ENCODE peak calls at places on chromosomes 6 and 20, in four cellular contexts. N, A, C and W are unnamed samples.

GRCh38 chr20:23959054-23959453 is 29.5 kb downstream of the GGTLC1 start:
- DNase-seq in C (no peak), N (no peak), A (no peak), W (no peak)

GRCh38 chr6:46320505-46320904 is 149.7 kb upstream of the ENPP5 start:
- DNase-seq in N (no peak), C (peak), A (no peak), W (peak)

GRCh38 chr6:28634758-28635546 is 109.3 kb downstream of the GPX5 start:
- DNase-seq in A (peak), N (no peak), C (peak), W (peak)

GRCh38 chr6:157575436-157576145 is 194.6 kb downstream of the ZDHHC14 start:
- DNase-seq in A (no peak), N (no peak), C (no peak), W (no peak)

GRCh38 chr6:148700713-148701392 is 46.0 kb upstream of the UST start:
- DNase-seq in A (peak), C (peak), N (no peak), W (peak)

GRCh38 chr6:116393430-116393829 is 22.7 kb downstream of the DSE start:
- DNase-seq in C (no peak), A (no peak), N (no peak), W (peak)

GRCh38 chr20:13610205-13610604 is 28.5 kb downstream of the TASP1 start:
- DNase-seq in N (no peak), C (no peak), A (no peak), W (no peak)

GRCh38 chr6:102223942-102224341 is 830.4 kb downstream of the GRIK2 start:
- DNase-seq in C (no peak), A (no peak), N (no peak), W (no peak)

GRCh38 chr6:22610127-22610526 is 40.8 kb downstream of the HDGFL1 start:
- DNase-seq in N (no peak), C (no peak), A (no peak), W (no peak)

GRCh38 chr20:3753098-3753497 is 14.5 kb downstream of the ADISSP start:
- DNase-seq in N (no peak), A (peak), C (peak), W (peak)

GRCh38 chr20:23399568-23400241 is 21.6 kb downstream of the NAPB start:
- DNase-seq in C (peak), A (peak), N (no peak), W (peak)

GRCh38 chr20:10637563-10637962 is 36.2 kb downstream of the JAG1 start:
- DNase-seq in N (no peak), A (no peak), C (no peak), W (no peak)

GRCh38 chr20:63758152-63758551 is 18.6 kb downstream of the SLC2A4RG start:
- DNase-seq in N (no peak), C (no peak), A (no peak), W (no peak)

GRCh38 chr20:4192378-4193048 is 177.2 kb upstream of the RNF24 start:
- DNase-seq in A (no peak), N (no peak), C (peak), W (peak)

GRCh38 chr6:75236630-75237029 is 7.0 kb downstream of the COX7A2 start:
- DNase-seq in N (no peak), A (no peak), C (no peak), W (no peak)

GRCh38 chr6:75934643-75935472 is 137.6 kb downstream of the IMPG1 start:
- DNase-seq in A (peak), N (no peak), C (peak), W (peak)

GRCh38 chr6:169165561-169166300 is 87.9 kb downstream of the THBS2 start:
- DNase-seq in A (peak), C (peak), N (peak), W (peak)

GRCh38 chr6:138087549-138087948 is 19.7 kb downstream of the PERP start:
- DNase-seq in C (no peak), N (no peak), A (peak), W (no peak)

GRCh38 chr20:61459705-61460104 is 207.6 kb downstream of the CDH4 start:
- DNase-seq in C (no peak), A (no peak), N (no peak), W (no peak)

GRCh38 chr20:878511-879307 is 37.4 kb downstream of the ANGPT4 start:
- DNase-seq in A (peak), C (peak), N (no peak), W (peak)

GRCh38 chr20:40868568-40869223 is 159.9 kb upstream of the TOP1 start:
- DNase-seq in C (peak), N (peak), A (peak), W (peak)

GRCh38 chr6:31092238-31092637 is 20.1 kb downstream of the C6orf15 start:
- DNase-seq in C (no peak), N (no peak), A (no peak), W (no peak)

GRCh38 chr20:22264917-22265316 is 319.5 kb downstream of the FOXA2 start:
- DNase-seq in N (no peak), C (no peak), A (no peak), W (no peak)

GRCh38 chr20:8766868-8767390 is 302.0 kb upstream of the PLCB4 start:
- DNase-seq in N (no peak), C (no peak), A (no peak), W (peak)

GRCh38 chr6:149746147-149746946 is at the start of gene NUP43:
- DNase-seq in N (peak), C (peak), A (peak), W (peak)

GRCh38 chr6:14542670-14543366 is 425.2 kb downstream of the CD83 start:
- DNase-seq in A (peak), N (no peak), C (peak), W (peak)

GRCh38 chr20:32823078-32823477 is 3.3 kb downstream of the MAPRE1 start:
- DNase-seq in A (peak), N (no peak), C (peak), W (peak)

GRCh38 chr6:149917679-149918078 is 5.2 kb downstream of the RAET1G start:
- DNase-seq in C (no peak), A (no peak), N (peak), W (no peak)

GRCh38 chr6:151483968-151484367 is 9.8 kb upstream of the CCDC170 start:
- DNase-seq in N (no peak), A (no peak), C (no peak), W (no peak)

GRCh38 chr6:149094156-149094555 is 223.4 kb upstream of the TAB2 start:
- DNase-seq in C (peak), A (peak), N (no peak), W (peak)

GRCh38 chr6:41965429-41966213 is 24.0 kb upstream of the CCND3 start:
- DNase-seq in A (peak), N (peak), C (no peak), W (no peak)

GRCh38 chr6:10310826-10311225 is 104.0 kb downstream of the TFAP2A start:
- DNase-seq in A (no peak), C (no peak), N (no peak), W (no peak)

GRCh38 chr6:70849348-70850069 is 107.4 kb downstream of the B3GAT2 start:
- DNase-seq in N (no peak), A (peak), C (no peak), W (peak)

GRCh38 chr6:33213166-33213988 is 5.1 kb downstream of the RING1 start:
- DNase-seq in N (peak), A (no peak), C (peak), W (no peak)

GRCh38 chr6:28124971-28125353 is 553 bp downstream of the ZSCAN16 start:
- DNase-seq in C (no peak), N (no peak), A (no peak), W (no peak)

GRCh38 chr6:98779618-98780017 is 54.8 kb upstream of the POU3F2 start:
- DNase-seq in N (no peak), C (no peak), A (no peak), W (no peak)

GRCh38 chr20:44721785-44722054 is 6.6 kb downstream of the CCN5 start:
- DNase-seq in N (no peak), A (no peak), C (no peak), W (no peak)

GRCh38 chr6:4280031-4280430 is 144.7 kb upstream of the ECI2 start:
- DNase-seq in N (no peak), A (no peak), C (no peak), W (no peak)

GRCh38 chr6:4281341-4282293 is 146.2 kb upstream of the ECI2 start:
- DNase-seq in N (no peak), C (peak), A (peak), W (peak)

GRCh38 chr6:4282926-4283325 is 147.6 kb upstream of the ECI2 start:
- DNase-seq in N (no peak), A (no peak), C (no peak), W (no peak)

GRCh38 chr6:4280721-4281120 is 145.3 kb upstream of the ECI2 start:
- DNase-seq in A (peak), N (no peak), C (peak), W (peak)
- H3K4me3 ChIP-seq in A (no peak), N (no peak), C (no peak), W (no peak)

GRCh38 chr20:50278684-50279531 is 88.3 kb downstream of the CEBPB start:
- DNase-seq in C (peak), N (peak), A (no peak), W (peak)
- TF ChIP-seq CTCF in C (peak), N (peak), A (peak), W (peak)

GRCh38 chr6:132275253-132275970 is 125.9 kb downstream of the MOXD1 start:
- DNase-seq in N (no peak), A (no peak), C (no peak), W (no peak)

GRCh38 chr6:132272776-132273175 is 128.5 kb downstream of the MOXD1 start:
- DNase-seq in C (no peak), A (no peak), N (no peak), W (no peak)

GRCh38 chr6:132270745-132271414 is 130.4 kb downstream of the MOXD1 start:
- DNase-seq in N (no peak), A (peak), C (peak), W (no peak)
- H3K4me3 ChIP-seq in N (no peak), A (no peak), C (no peak), W (no peak)

DNA sequence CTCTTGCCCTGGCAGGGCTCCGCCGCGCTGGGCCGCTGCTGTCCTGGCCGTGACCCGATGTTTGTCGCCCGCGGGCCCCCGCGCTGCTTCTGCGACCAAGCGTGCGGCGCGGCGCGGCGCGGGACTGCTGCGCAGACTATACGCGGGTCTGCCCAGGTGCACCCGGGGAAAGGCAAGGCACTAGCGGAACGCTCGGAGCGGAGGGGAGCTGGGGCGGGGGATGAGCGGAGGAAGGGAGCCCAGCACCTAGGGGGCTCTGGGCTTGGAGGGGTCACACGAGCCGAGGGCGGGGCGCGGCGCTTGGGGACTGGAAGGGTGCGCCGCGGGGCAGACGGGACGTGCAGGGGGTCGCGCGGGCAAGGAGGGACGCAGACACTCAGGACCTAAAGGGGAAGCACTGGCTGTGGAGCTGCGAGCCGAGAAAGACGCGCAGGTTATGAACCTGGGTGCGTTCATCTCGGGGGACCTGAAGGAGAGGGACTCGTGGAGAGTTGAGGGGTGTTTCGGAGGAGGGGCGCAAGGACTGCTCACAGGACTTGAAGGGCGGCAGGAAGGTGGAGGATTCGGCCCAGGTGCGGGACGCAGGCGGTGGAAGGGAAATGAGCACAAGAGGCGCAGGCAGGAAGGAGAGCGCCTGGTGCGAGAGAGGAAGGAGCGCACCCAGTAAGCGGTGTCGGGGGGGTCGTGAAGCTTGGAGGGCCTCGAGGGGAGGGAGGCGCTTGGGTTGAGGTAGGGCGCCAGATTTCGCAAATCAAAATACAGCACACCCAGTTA is 40.8 kb upstream of the ZNFX1 start:
- DNase-seq in N (no peak), A (no peak), C (no peak), W (no peak)
- TF ChIP-seq CTCF in N (no peak), A (no peak), C (no peak), W (no peak)

GRCh38 chr6:16238057-16238657 is at the start of gene GMPR:
- DNase-seq in N (peak), C (peak), A (peak), W (no peak)

GRCh38 chr6:16237242-16237641 is 1.1 kb upstream of the GMPR start:
- DNase-seq in A (no peak), N (no peak), C (no peak), W (no peak)

GRCh38 chr6:16238658-16239089 is 287 bp downstream of the GMPR start:
- DNase-seq in A (no peak), N (no peak), C (no peak), W (no peak)

GRCh38 chr6:16236009-16236501 is 2.3 kb upstream of the GMPR start:
- DNase-seq in N (no peak), A (no peak), C (no peak), W (no peak)

GRCh38 chr6:16236648-16237199 is 1.7 kb upstream of the GMPR start:
- DNase-seq in A (peak), C (peak), N (no peak), W (peak)
- H3K4me3 ChIP-seq in A (peak), C (peak), N (peak), W (no peak)

GRCh38 chr6:127952176-127952575 is 51.3 kb upstream of the THEMIS start:
- DNase-seq in A (no peak), C (no peak), N (no peak), W (no peak)

GRCh38 chr6:127954082-127954481 is 53.2 kb upstream of the THEMIS start:
- DNase-seq in C (peak), A (peak), N (no peak), W (no peak)

GRCh38 chr6:127952831-127953230 is 52.0 kb upstream of the THEMIS start:
- DNase-seq in N (no peak), C (peak), A (no peak), W (no peak)

GRCh38 chr6:127959869-127960268 is 59.0 kb upstream of the THEMIS start:
- DNase-seq in A (no peak), C (no peak), N (no peak), W (no peak)

DNA sequence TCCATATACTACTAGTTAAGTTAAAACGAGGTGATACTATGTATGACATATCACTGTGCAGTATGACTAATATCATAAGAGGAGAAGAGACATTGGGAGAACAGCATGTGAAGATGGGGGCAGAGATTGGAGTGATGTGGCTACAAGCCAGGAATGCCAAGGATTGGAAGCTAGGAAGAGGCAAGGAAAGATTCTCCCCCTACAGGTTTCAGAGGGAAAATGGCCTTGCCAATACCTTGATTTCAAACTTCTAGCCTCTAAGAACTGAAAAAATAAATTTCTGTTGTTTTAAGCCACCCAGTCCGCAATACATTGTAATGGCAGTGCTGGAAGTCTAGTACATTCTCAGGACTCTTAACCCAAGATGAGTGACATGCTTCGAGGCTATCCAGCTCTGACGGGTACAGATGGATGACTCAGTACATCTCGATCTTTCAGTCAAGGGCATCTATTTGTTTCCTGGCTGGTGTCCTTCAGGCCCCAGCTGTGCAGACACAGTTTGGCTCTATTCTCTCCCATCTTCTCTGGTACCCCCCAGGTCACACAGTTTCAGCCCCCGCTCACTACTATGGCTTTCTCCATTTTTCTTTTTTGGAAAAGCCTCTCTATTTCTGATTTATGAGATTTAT is 55.5 kb upstream of the THEMIS start:
- DNase-seq in C (peak), A (peak), N (no peak), W (peak)
- TF ChIP-seq CTCF in C (peak), A (peak), N (no peak), W (peak)

GRCh38 chr6:26195376-26195923 is 108.2 kb downstream of the HFE start:
- DNase-seq in A (peak), N (peak), C (peak), W (peak)

GRCh38 chr6:26197736-26198625 is 110.8 kb downstream of the HFE start:
- DNase-seq in A (peak), N (no peak), C (peak), W (peak)

GRCh38 chr6:26195924-26196845 is 109.0 kb downstream of the HFE start:
- DNase-seq in A (no peak), N (no peak), C (peak), W (no peak)

GRCh38 chr6:26198626-26199056 is 111.4 kb downstream of the HFE start:
- DNase-seq in C (no peak), N (no peak), A (no peak), W (no peak)

GRCh38 chr6:26196846-26197683 is 109.8 kb downstream of the HFE start:
- DNase-seq in C (peak), N (peak), A (peak), W (peak)
- H3K4me3 ChIP-seq in C (peak), N (peak), A (peak), W (peak)

GRCh38 chr20:17751640-17752039 is 51.9 kb downstream of the BANF2 start:
- DNase-seq in N (no peak), C (no peak), A (no peak), W (no peak)

GRCh38 chr20:17748279-17748678 is 48.5 kb downstream of the BANF2 start:
- DNase-seq in A (no peak), C (no peak), N (no peak), W (no peak)

GRCh38 chr20:17750722-17751045 is 50.9 kb downstream of the BANF2 start:
- DNase-seq in N (no peak), A (no peak), C (no peak), W (no peak)

GRCh38 chr20:17749628-17749978 is 49.8 kb downstream of the BANF2 start:
- DNase-seq in C (no peak), A (no peak), N (no peak), W (no peak)

DNA sequence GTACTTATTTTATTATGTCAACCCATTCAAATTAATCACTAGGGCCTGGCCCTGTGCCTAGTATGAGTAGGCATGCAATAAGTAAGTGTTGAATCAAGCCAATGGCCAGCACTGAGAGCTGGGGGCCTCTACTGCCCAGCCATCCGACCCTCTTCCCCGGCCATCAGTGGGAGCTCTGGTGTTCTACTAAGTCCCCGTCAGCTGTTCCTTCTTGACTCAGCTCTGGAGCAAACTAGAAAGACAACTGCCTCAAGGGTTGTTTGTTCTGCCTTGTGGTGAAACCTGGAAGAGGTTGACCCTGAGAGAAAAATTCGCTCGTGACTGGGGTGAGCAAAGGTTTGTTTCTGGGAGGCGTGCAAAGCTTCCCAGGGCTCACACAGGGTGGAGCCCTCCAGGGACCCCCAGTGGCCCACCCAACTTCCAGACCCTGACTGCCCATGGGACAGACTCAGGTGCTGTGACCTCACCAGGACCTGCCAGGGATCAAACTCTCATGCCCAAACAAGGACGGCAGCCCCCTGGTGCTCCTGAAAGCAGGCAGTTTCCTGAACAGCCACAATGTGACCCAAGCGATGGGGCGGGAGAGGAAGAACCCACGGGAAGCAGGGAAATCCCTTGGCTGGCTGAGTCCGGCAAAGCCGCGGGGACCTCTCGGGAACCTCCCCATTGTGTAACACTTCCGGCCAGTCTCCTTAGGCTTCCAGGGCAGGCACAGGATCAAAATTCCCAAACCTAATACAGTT is 50.4 kb downstream of the BANF2 start:
- DNase-seq in N (peak), C (peak), A (peak), W (peak)
- TF ChIP-seq CTCF in N (no peak), C (no peak), A (no peak), W (no peak)